ENCODE peak calls at places on chromosomes 5 and 9, in seven cellular contexts. B is right atrium auricular region; G is cardiac muscle cell; D is OCI-LY7; Z is CD4-positive, alpha-beta memory T cell; E is kidney; Y is adipocyte. R is an unnamed sample. For H3K4me1, the result is how much of the 10 kb centered on the place peaks cover.

GRCh38 chr5:423626-424258 is 19.2 kb upstream of the EXOC3 start:
- DNase-seq in G (no peak), D (no peak), Y (no peak), B (no peak), E (peak), Z (no peak), R (no peak)

GRCh38 chr5:5353681-5354080 is 68.8 kb upstream of the ICE1 start:
- DNase-seq in G (no peak), Z (no peak), D (no peak), Y (no peak), B (no peak), E (no peak), R (no peak)

GRCh38 chr5:108670591-108671335 is 76.9 kb upstream of the FER start:
- DNase-seq in D (no peak), B (no peak), Y (no peak), E (no peak), Z (no peak), G (peak), R (no peak)

GRCh38 chr5:139385061-139385889 is 2.2 kb upstream of the SLC23A1 start:
- DNase-seq in Z (peak), B (no peak), E (no peak), D (peak), Y (peak), G (no peak), R (no peak)

GRCh38 chr9:135524130-135524861 is 3.1 kb downstream of the LCN1 start:
- DNase-seq in Y (peak), E (no peak), D (no peak), G (no peak), B (no peak), Z (no peak), R (no peak)

GRCh38 chr9:76610009-76610352 is 151.0 kb downstream of the GCNT1 start:
- DNase-seq in Y (peak), B (peak), D (no peak), E (peak), G (no peak), Z (no peak), R (no peak)

GRCh38 chr9:86795047-86795437 is 152.3 kb downstream of the GAS1 start:
- DNase-seq in Z (no peak), G (peak), Y (peak), E (no peak), D (no peak), B (no peak), R (no peak)

GRCh38 chr9:6739218-6739617 is 18.6 kb upstream of the KDM4C start:
- DNase-seq in E (no peak), Y (peak), Z (no peak), G (no peak), B (no peak), D (peak), R (no peak)

GRCh38 chr9:107351382-107352045 is 68.4 kb downstream of the RAD23B start:
- DNase-seq in Z (no peak), Y (no peak), G (no peak), E (no peak), D (no peak), B (peak), R (no peak)

GRCh38 chr9:112558476-112558875 is 71.8 kb downstream of the KIAA1958 start:
- DNase-seq in G (no peak), E (no peak), B (no peak), Z (no peak), D (no peak), Y (peak), R (no peak)

GRCh38 chr5:153585616-153586015 is 95.1 kb downstream of the GRIA1 start:
- DNase-seq in D (no peak), B (no peak), E (no peak), Z (no peak), G (no peak), Y (no peak), R (no peak)

GRCh38 chr9:120711354-120711753 is 2.9 kb downstream of the MEGF9 start:
- DNase-seq in G (no peak), B (no peak), Z (no peak), E (no peak), Y (peak), D (no peak), R (no peak)

GRCh38 chr5:153209016-153209415 is 281.5 kb upstream of the GRIA1 start:
- DNase-seq in G (no peak), D (no peak), Z (no peak), B (no peak), E (no peak), Y (no peak), R (no peak)

GRCh38 chr5:139882961-139883539 is 87.4 kb downstream of the PSD2 start:
- DNase-seq in Y (no peak), G (no peak), D (no peak), Z (no peak), E (no peak), B (no peak), R (no peak)

GRCh38 chr5:134851307-134851923 is 5.6 kb downstream of the C5orf24 start:
- DNase-seq in G (no peak), B (no peak), D (peak), Y (peak), Z (no peak), E (no peak), R (peak)

GRCh38 chr5:74433255-74434123 is 207.0 kb downstream of the ENC1 start:
- DNase-seq in D (peak), B (no peak), E (no peak), Z (no peak), Y (no peak), G (no peak), R (peak)

GRCh38 chr5:138346889-138347288 is 5.6 kb upstream of the KDM3B start:
- DNase-seq in Z (no peak), G (no peak), B (no peak), D (no peak), E (no peak), Y (no peak), R (no peak)

GRCh38 chr5:169577966-169578365 is 5.6 kb upstream of the SPDL1 start:
- DNase-seq in Y (peak), E (no peak), G (peak), Z (no peak), D (peak), B (no peak), R (no peak)

GRCh38 chr9:5718296-5719032 is 89.6 kb downstream of the RIC1 start:
- DNase-seq in D (no peak), B (no peak), Z (no peak), Y (peak), G (no peak), E (no peak), R (peak)

GRCh38 chr9:88694625-88695024 is 159.6 kb downstream of the NXNL2 start:
- DNase-seq in G (no peak), D (no peak), E (no peak), Y (peak), B (no peak), Z (no peak), R (no peak)

GRCh38 chr5:91027316-91027937 is 355.7 kb downstream of the ARRDC3 start:
- DNase-seq in Z (no peak), D (no peak), G (no peak), E (no peak), B (no peak), Y (no peak), R (no peak)

GRCh38 chr9:115999498-115999897 is 154.1 kb upstream of the PAPPA start:
- DNase-seq in B (no peak), Y (peak), E (no peak), G (no peak), Z (no peak), D (no peak), R (no peak)

GRCh38 chr5:73412597-73412988 is 36.0 kb downstream of the FOXD1 start:
- DNase-seq in G (no peak), B (no peak), Z (no peak), E (no peak), Y (no peak), D (no peak), R (no peak)

GRCh38 chr5:122263352-122264030 is 48.5 kb upstream of the SNCAIP start:
- DNase-seq in E (no peak), G (no peak), D (no peak), Y (peak), B (no peak), Z (no peak), R (peak)

GRCh38 chr5:90518666-90519065 is 10.7 kb downstream of the LYSMD3 start:
- DNase-seq in Y (no peak), Z (no peak), D (peak), G (no peak), E (no peak), B (no peak), R (peak)

GRCh38 chr9:125434986-125435775 is 173.6 kb downstream of the GAPVD1 start:
- DNase-seq in G (no peak), D (no peak), B (no peak), E (peak), Y (no peak), Z (no peak), R (no peak)

GRCh38 chr9:92655896-92656536 is 13.9 kb downstream of the IPPK start:
- DNase-seq in D (no peak), B (no peak), Z (no peak), E (no peak), Y (no peak), G (no peak), R (no peak)

GRCh38 chr9:92655366-92655765 is 14.6 kb downstream of the IPPK start:
- DNase-seq in Y (no peak), G (no peak), B (no peak), Z (no peak), E (no peak), D (no peak), R (no peak)

GRCh38 chr9:92657296-92658094 is 12.4 kb downstream of the IPPK start:
- DNase-seq in Z (no peak), G (no peak), B (no peak), Y (no peak), E (no peak), D (no peak), R (no peak)

GRCh38 chr9:92658176-92658575 is 11.8 kb downstream of the IPPK start:
- DNase-seq in Y (no peak), D (no peak), E (no peak), G (no peak), B (no peak), Z (no peak), R (no peak)

GRCh38 chr9:92656537-92656925 is 13.4 kb downstream of the IPPK start:
- DNase-seq in B (no peak), Z (no peak), G (no peak), D (no peak), E (no peak), Y (no peak), R (no peak)
- H3K4me1 ChIP-seq in B (under half), Z (under half), G (under half), D (under half), E (under half), Y (under half), R (under half)

GRCh38 chr9:133352635-133353340 is 3.5 kb downstream of the SURF1 start:
- DNase-seq in Y (no peak), G (no peak), B (no peak), E (peak), D (peak), Z (no peak), R (peak)

GRCh38 chr9:133351526-133351907 is 3.5 kb downstream of the RPL7A start:
- DNase-seq in Z (no peak), Y (peak), B (no peak), E (peak), D (no peak), G (no peak), R (no peak)

GRCh38 chr9:133351908-133352634 is 4.1 kb downstream of the RPL7A start:
- DNase-seq in E (peak), B (no peak), Y (peak), D (peak), G (peak), Z (no peak), R (peak)

GRCh38 chr9:133354766-133355165 is 1.5 kb downstream of the SURF1 start:
- DNase-seq in Y (no peak), D (no peak), G (no peak), Z (no peak), E (peak), B (no peak), R (no peak)

DNA sequence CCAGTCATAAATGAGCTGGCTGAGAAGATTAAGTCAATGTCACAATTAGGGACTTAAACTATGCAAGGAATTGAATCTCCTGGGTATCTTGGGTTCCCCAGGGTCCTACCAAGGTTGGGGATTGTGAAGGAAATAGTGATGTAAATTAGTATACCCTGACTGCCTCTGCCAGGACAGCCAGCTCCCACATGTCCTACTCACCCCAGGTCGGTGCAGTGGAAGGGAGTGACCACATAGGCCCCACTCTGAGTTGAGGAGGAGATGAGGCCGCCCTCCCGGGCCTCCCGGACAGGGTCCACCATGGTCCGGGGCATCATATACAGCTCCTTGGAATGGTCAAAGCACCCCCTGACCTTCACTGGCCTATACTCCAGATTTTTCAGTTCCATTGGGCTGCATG is 2.7 kb downstream of the SURF1 start:
- DNase-seq in Y (no peak), B (no peak), E (peak), G (no peak), D (no peak), Z (no peak), R (peak)
- H3K4me1 ChIP-seq in Y (under half), B (under half), E (under half), G (under half), D (half or more), Z (under half), R (under half)

DNA sequence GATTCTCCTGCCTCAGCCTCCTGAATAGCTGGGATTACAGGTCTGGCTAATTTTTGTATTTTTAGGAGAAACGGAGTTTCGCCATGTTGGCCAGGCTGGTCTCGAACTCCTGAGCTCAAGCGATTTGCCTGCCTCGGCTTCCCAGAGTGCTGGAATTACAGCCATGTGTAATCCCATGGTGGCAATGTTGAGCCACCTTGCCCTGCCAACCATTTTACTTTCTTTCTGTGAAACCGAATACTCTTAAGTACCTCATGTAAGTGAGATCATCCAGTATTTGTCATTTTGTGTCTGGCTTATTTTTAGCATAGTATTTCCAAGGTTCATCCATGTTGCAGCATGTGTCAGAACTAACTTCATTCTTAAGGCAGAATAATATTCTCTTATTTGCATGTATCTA is 8.2 kb downstream of the PRRC2B start:
- DNase-seq in E (no peak), G (no peak), Y (no peak), Z (no peak), B (no peak), D (no peak), R (no peak)
- H3K4me1 ChIP-seq in E (half or more), G (half or more), Y (half or more), Z (half or more), B (under half), D (half or more), R (half or more)

GRCh38 chr9:136564379-136564988 is 18.6 kb upstream of the NOTCH1 start:
- DNase-seq in Z (no peak), B (peak), D (no peak), E (peak), G (no peak), Y (peak), R (no peak)

GRCh38 chr9:136565075-136565721 is 19.4 kb upstream of the NOTCH1 start:
- DNase-seq in Z (no peak), D (no peak), E (peak), B (no peak), G (no peak), Y (peak), R (no peak)

GRCh38 chr9:136563646-136564321 is 17.9 kb upstream of the NOTCH1 start:
- DNase-seq in E (peak), Z (no peak), D (no peak), G (no peak), Y (no peak), B (no peak), R (no peak)

GRCh38 chr9:136561779-136562178 is 15.9 kb upstream of the NOTCH1 start:
- DNase-seq in E (peak), Z (no peak), B (no peak), D (no peak), G (no peak), Y (no peak), R (no peak)

GRCh38 chr9:136562746-136563506 is 17.1 kb upstream of the NOTCH1 start:
- DNase-seq in Y (no peak), D (no peak), B (no peak), Z (no peak), E (peak), G (no peak), R (no peak)
- H3K4me1 ChIP-seq in Y (under half), D (under half), B (under half), Z (under half), E (under half), G (under half), R (under half)

GRCh38 chr9:85514256-85514655 is 227.5 kb downstream of the AGTPBP1 start:
- DNase-seq in Z (no peak), Y (no peak), D (no peak), G (no peak), E (no peak), B (no peak), R (no peak)
- H3K4me1 ChIP-seq in Z (under half), Y (under half), D (under half), G (under half), E (under half), B (under half), R (under half)

DNA sequence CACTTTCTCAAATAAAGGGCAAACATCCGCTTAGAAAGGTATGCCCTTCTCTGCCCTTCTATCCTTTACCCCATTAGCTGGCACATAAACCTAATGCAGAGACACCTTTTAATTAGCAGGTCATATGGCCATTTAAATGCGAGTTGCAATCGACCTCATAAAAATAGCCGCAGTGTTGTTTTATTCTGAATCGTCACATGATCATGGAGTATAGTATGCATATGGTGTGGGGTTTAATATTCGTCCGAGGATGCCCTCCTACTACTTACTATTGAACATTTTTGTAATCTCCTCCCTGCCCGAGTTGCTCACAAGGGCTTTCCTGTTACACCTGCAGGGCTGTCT is 72.0 kb downstream of the PIK3R1 start:
- DNase-seq in D (no peak), G (no peak), E (no peak), Z (no peak), Y (no peak), B (no peak), R (no peak)
- H3K4me1 ChIP-seq in D (under half), G (under half), E (under half), Z (half or more), Y (half or more), B (under half), R (half or more)

GRCh38 chr5:150516011-150516410 is 8.1 kb downstream of the NDST1 start:
- DNase-seq in B (peak), E (no peak), D (no peak), G (peak), Y (peak), Z (no peak), R (no peak)
- H3K4me1 ChIP-seq in B (under half), E (under half), D (under half), G (under half), Y (half or more), Z (under half), R (under half)

GRCh38 chr5:176547811-176548210 is 1.3 kb upstream of the CDHR2 start:
- DNase-seq in D (no peak), G (no peak), Y (no peak), E (no peak), B (no peak), Z (peak), R (no peak)
- H3K4me1 ChIP-seq in D (under half), G (under half), Y (under half), E (under half), B (under half), Z (under half), R (under half)

DNA sequence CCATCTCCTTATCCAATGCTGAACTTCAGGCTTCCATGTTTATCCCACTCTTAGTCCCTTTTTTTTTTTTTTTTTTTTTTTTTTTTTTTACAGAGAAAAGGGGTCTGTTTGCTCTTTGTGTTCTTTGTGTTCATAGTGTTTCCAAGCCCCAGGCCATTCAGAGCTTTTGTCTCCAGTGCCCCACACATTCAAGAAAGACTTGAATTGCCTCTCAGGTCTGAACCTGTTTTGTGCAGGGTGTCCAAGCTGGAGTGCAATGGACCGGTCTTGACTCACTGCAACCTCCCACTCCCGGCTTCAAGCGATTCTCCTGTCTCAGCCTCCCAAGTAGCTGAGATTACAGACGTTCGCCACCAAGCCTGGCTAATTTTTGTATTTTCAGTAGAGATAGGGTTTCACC is 191.2 kb downstream of the PALM2AKAP2 start:
- DNase-seq in G (no peak), D (no peak), Y (no peak), E (no peak), Z (no peak), B (no peak), R (no peak)
- H3K4me1 ChIP-seq in G (under half), D (half or more), Y (under half), E (under half), Z (half or more), B (under half), R (under half)

R was measured in A673.